ENCODE peak calls at places on chromosomes 12 and 14, in four cellular contexts. One of them, this sample, is unnamed. For H3K9me3 and H3K4me1, the result is how much of the 10 kb centered on the place peaks cover.

GRCh38 chr14:101991336-101991735 is 27.0 kb downstream of the DYNC1H1 start:
- DNase-seq in uterus: no peak
- DNase-seq in naive thymus-derived CD4-positive, alpha-beta T cell: no peak
- DNase-seq in A673: no peak
- DNase-seq in this sample: no peak

GRCh38 chr12:63826002-63826585 is 18.4 kb upstream of the SRGAP1 start:
- DNase-seq in A673: peak
- DNase-seq in naive thymus-derived CD4-positive, alpha-beta T cell: no peak
- DNase-seq in uterus: no peak
- DNase-seq in this sample: no peak

GRCh38 chr14:28754209-28754985 is 12.2 kb upstream of the FOXG1 start:
- DNase-seq in uterus: no peak
- DNase-seq in naive thymus-derived CD4-positive, alpha-beta T cell: no peak
- DNase-seq in A673: peak
- DNase-seq in this sample: no peak

GRCh38 chr12:89919241-89919906 is 210.7 kb upstream of the ATP2B1 start:
- DNase-seq in A673: no peak
- DNase-seq in naive thymus-derived CD4-positive, alpha-beta T cell: no peak
- DNase-seq in uterus: no peak
- DNase-seq in this sample: no peak

GRCh38 chr14:67963545-67963944 is 144.0 kb downstream of the RAD51B start:
- DNase-seq in A673: no peak
- DNase-seq in naive thymus-derived CD4-positive, alpha-beta T cell: no peak
- DNase-seq in uterus: no peak
- DNase-seq in this sample: no peak

GRCh38 chr12:19130224-19131019 is 889 bp downstream of the PLEKHA5 start:
- DNase-seq in A673: peak
- DNase-seq in naive thymus-derived CD4-positive, alpha-beta T cell: peak
- DNase-seq in uterus: peak
- DNase-seq in this sample: no peak

GRCh38 chr12:117552971-117553370 is 191.5 kb upstream of the NOS1 start:
- DNase-seq in uterus: no peak
- DNase-seq in A673: no peak
- DNase-seq in naive thymus-derived CD4-positive, alpha-beta T cell: no peak
- DNase-seq in this sample: no peak

GRCh38 chr14:36652542-36653201 is 9.0 kb upstream of the PAX9 start:
- DNase-seq in A673: peak
- DNase-seq in naive thymus-derived CD4-positive, alpha-beta T cell: no peak
- DNase-seq in uterus: no peak
- DNase-seq in this sample: no peak

DNA sequence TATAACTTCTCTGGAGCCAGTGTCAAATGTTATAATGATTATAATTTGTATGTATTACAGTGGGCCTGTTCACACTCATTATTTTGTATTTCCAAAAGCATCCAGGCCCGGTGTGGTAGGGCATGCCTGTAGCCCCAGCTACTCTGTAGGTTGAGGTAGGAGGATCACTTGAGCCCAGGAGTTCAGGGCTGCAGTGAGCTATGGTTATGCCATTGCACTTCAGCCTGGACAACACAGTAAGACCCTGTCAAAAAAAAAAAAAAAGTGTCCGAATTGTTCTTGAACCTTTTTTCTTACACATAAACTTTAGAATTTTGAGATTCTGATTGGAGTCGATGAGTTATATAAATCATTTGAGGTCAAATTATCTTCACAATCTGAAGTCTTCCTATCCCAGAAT is 1.0 kb downstream of the ZNF84 start:
- DNase-seq in uterus: no peak
- DNase-seq in naive thymus-derived CD4-positive, alpha-beta T cell: no peak
- DNase-seq in A673: no peak
- DNase-seq in this sample: no peak
- H3K9me3 ChIP-seq in uterus: half or more
- H3K9me3 ChIP-seq in naive thymus-derived CD4-positive, alpha-beta T cell: under half
- H3K9me3 ChIP-seq in A673: half or more
- H3K9me3 ChIP-seq in this sample: under half

GRCh38 chr14:100250732-100251465 is 12.0 kb downstream of the YY1 start:
- DNase-seq in naive thymus-derived CD4-positive, alpha-beta T cell: no peak
- DNase-seq in uterus: no peak
- DNase-seq in A673: no peak
- DNase-seq in this sample: no peak

GRCh38 chr14:100256339-100256895 is 17.5 kb downstream of the YY1 start:
- DNase-seq in uterus: no peak
- DNase-seq in A673: no peak
- DNase-seq in naive thymus-derived CD4-positive, alpha-beta T cell: no peak
- DNase-seq in this sample: no peak

GRCh38 chr14:100246809-100247428 is 8.0 kb downstream of the YY1 start:
- DNase-seq in uterus: no peak
- DNase-seq in A673: peak
- DNase-seq in naive thymus-derived CD4-positive, alpha-beta T cell: peak
- DNase-seq in this sample: no peak

DNA sequence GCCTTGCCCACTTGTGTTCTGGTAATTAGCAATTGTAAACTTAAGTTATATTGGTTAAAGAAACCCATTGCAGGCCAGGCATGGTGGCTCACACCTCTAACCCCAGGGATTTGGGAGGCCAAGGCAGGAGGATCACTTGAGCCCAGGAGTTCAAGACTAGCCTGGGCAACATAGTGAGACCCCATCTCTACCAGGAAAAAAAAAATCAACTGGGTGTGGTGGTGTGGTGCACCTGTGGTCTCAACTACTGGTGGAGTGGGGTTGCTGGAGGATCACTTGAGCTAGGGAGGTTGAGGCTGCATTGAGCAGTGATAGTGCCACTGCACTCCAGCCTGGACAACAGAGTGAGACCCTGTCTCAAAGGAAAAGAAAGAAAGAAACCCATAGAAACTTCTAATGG is 13.7 kb downstream of the YY1 start:
- DNase-seq in A673: no peak
- DNase-seq in uterus: no peak
- DNase-seq in naive thymus-derived CD4-positive, alpha-beta T cell: no peak
- DNase-seq in this sample: no peak
- H3K4me1 ChIP-seq in A673: under half
- H3K4me1 ChIP-seq in uterus: under half
- H3K4me1 ChIP-seq in naive thymus-derived CD4-positive, alpha-beta T cell: under half
- H3K4me1 ChIP-seq in this sample: under half

GRCh38 chr12:56896082-56896481 is 38.1 kb downstream of the SDR9C7 start:
- DNase-seq in A673: no peak
- DNase-seq in uterus: no peak
- DNase-seq in naive thymus-derived CD4-positive, alpha-beta T cell: no peak
- DNase-seq in this sample: no peak

GRCh38 chr12:56903374-56903773 is 30.8 kb downstream of the SDR9C7 start:
- DNase-seq in naive thymus-derived CD4-positive, alpha-beta T cell: no peak
- DNase-seq in uterus: no peak
- DNase-seq in A673: no peak
- DNase-seq in this sample: no peak

GRCh38 chr12:56897844-56898341 is 36.3 kb downstream of the SDR9C7 start:
- DNase-seq in naive thymus-derived CD4-positive, alpha-beta T cell: no peak
- DNase-seq in uterus: no peak
- DNase-seq in A673: no peak
- DNase-seq in this sample: no peak

GRCh38 chr12:56898938-56899337 is 35.3 kb downstream of the SDR9C7 start:
- DNase-seq in A673: no peak
- DNase-seq in uterus: no peak
- DNase-seq in naive thymus-derived CD4-positive, alpha-beta T cell: no peak
- DNase-seq in this sample: no peak

DNA sequence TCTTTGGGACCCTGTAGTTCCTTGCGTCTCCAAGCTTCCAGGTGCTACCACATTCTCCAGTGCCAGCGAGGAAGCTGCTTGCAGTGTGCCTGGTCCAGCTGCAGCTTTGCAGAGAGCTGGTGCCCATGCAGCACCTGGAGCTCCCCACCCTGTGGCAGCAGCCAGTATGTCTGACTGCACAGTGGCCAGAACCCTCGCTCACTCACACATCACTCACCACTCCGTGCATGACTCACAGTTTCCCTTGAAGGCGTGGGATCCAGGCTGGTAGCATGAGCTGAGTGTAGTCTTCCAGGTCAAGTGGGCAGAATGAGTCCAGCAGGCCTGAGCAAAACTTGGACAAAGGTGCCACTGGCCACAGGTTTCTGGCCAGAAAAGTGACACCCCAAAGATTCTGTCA is 33.6 kb downstream of the SDR9C7 start:
- DNase-seq in A673: no peak
- DNase-seq in uterus: no peak
- DNase-seq in naive thymus-derived CD4-positive, alpha-beta T cell: no peak
- DNase-seq in this sample: no peak
- H3K9me3 ChIP-seq in A673: under half
- H3K9me3 ChIP-seq in uterus: under half
- H3K9me3 ChIP-seq in naive thymus-derived CD4-positive, alpha-beta T cell: under half
- H3K9me3 ChIP-seq in this sample: under half

GRCh38 chr14:32710351-32711102 is 228.2 kb upstream of the NPAS3 start:
- DNase-seq in uterus: no peak
- DNase-seq in A673: no peak
- DNase-seq in naive thymus-derived CD4-positive, alpha-beta T cell: no peak
- DNase-seq in this sample: no peak

GRCh38 chr14:32708134-32708533 is 230.5 kb upstream of the NPAS3 start:
- DNase-seq in uterus: no peak
- DNase-seq in A673: no peak
- DNase-seq in naive thymus-derived CD4-positive, alpha-beta T cell: no peak
- DNase-seq in this sample: no peak

GRCh38 chr14:32703246-32703645 is 235.4 kb upstream of the NPAS3 start:
- DNase-seq in A673: no peak
- DNase-seq in naive thymus-derived CD4-positive, alpha-beta T cell: no peak
- DNase-seq in uterus: no peak
- DNase-seq in this sample: no peak

GRCh38 chr14:32709072-32709471 is 229.6 kb upstream of the NPAS3 start:
- DNase-seq in naive thymus-derived CD4-positive, alpha-beta T cell: no peak
- DNase-seq in A673: peak
- DNase-seq in uterus: peak
- DNase-seq in this sample: no peak

DNA sequence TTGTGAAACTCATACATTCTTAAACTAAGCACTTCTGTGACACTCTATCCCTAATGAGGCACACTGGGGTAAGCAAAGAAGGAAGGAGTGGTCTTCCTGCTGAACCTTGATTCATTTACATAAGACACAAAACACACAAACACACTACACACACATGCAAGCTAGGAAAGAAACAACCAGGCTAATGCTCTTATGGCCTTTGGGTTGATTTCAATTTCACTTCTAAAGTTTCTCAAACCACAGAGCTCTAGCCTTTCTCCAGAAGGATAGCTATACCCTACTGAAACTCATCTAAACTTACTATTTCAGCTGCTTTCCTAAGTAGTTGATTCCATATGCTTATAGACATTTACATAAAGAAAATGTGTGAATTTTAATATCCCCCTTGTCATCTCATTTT is 232.0 kb upstream of the NPAS3 start:
- DNase-seq in naive thymus-derived CD4-positive, alpha-beta T cell: no peak
- DNase-seq in A673: no peak
- DNase-seq in uterus: no peak
- DNase-seq in this sample: no peak
- H3K4me1 ChIP-seq in naive thymus-derived CD4-positive, alpha-beta T cell: under half
- H3K4me1 ChIP-seq in A673: under half
- H3K4me1 ChIP-seq in uterus: under half
- H3K4me1 ChIP-seq in this sample: under half

GRCh38 chr14:106807493-106807892 is 1281.1 kb downstream of the TMEM121 start:
- DNase-seq in naive thymus-derived CD4-positive, alpha-beta T cell: no peak
- DNase-seq in A673: no peak
- DNase-seq in uterus: no peak
- DNase-seq in this sample: no peak
- H3K9me3 ChIP-seq in naive thymus-derived CD4-positive, alpha-beta T cell: under half
- H3K9me3 ChIP-seq in A673: under half
- H3K9me3 ChIP-seq in uterus: under half
- H3K9me3 ChIP-seq in this sample: under half

DNA sequence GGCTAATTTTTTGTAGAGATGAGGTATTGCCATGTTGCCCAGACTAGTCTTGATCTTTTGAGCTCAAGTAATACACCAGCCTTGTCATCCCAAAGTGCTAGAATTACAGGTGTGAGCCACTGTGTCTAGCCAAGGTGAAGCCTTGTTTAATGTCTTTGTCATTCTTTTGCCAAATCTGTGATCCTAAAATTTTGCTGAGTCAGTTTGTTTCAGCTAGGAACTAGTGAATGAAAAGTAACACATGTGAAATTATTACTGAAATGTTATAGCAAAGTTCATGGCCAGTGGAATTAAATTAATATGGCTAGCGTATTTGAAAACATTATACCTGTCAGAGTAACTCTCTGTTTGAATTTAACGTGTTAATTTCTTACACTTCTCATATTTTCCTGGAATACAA is 26.5 kb upstream of the EPS8 start:
- DNase-seq in naive thymus-derived CD4-positive, alpha-beta T cell: no peak
- DNase-seq in uterus: no peak
- DNase-seq in A673: no peak
- DNase-seq in this sample: no peak
- H3K4me1 ChIP-seq in naive thymus-derived CD4-positive, alpha-beta T cell: under half
- H3K4me1 ChIP-seq in uterus: under half
- H3K4me1 ChIP-seq in A673: under half
- H3K4me1 ChIP-seq in this sample: under half

GRCh38 chr12:74896186-74896585 is 313.5 kb downstream of the KCNC2 start:
- DNase-seq in naive thymus-derived CD4-positive, alpha-beta T cell: no peak
- DNase-seq in uterus: no peak
- DNase-seq in A673: no peak
- DNase-seq in this sample: no peak

GRCh38 chr12:74892057-74892633 is 317.5 kb downstream of the KCNC2 start:
- DNase-seq in naive thymus-derived CD4-positive, alpha-beta T cell: no peak
- DNase-seq in uterus: no peak
- DNase-seq in A673: no peak
- DNase-seq in this sample: no peak

GRCh38 chr12:74900232-74900631 is 309.4 kb downstream of the KCNC2 start:
- DNase-seq in uterus: no peak
- DNase-seq in A673: no peak
- DNase-seq in naive thymus-derived CD4-positive, alpha-beta T cell: peak
- DNase-seq in this sample: no peak

GRCh38 chr12:74899031-74899829 is 310.4 kb downstream of the KCNC2 start:
- DNase-seq in A673: no peak
- DNase-seq in naive thymus-derived CD4-positive, alpha-beta T cell: no peak
- DNase-seq in uterus: no peak
- DNase-seq in this sample: no peak

DNA sequence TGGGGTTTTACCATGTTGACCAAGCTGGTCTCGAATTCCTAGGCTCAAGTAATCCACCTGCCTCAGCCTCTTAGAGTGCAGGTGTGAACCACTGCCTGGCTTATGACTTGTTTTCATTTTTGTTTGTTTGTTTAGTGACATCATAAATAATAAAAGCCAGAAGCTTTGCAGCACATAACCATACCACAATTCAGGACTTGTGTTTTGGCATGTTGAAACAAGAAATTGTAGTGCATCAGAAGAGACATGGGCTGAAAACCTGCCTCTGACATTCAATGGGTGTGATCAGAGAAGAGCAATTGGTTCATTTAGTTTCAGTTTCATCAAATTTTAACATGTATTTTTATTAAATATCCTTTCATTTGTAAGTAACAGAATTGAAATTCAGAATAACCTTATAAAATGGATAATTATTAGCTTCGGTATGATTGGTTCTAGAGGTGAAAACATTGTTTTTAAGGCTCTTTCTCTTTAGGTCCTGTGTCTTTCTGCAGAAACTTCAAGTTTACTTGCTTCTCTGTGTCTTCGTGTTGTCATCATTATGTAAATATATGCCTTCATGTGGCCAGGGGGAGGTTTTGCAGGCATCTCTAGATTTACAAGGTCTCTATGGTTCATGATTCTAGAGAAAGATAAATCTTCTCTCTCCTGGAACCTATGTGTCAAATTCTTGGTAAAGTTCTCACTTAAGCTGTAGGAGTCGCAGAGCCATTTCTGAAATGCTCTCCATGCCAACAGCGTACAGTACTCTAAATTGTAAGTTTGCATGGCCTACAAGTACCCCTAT is 312.0 kb downstream of the KCNC2 start:
- DNase-seq in uterus: no peak
- DNase-seq in naive thymus-derived CD4-positive, alpha-beta T cell: no peak
- DNase-seq in A673: no peak
- DNase-seq in this sample: no peak
- H3K9me3 ChIP-seq in uterus: under half
- H3K9me3 ChIP-seq in naive thymus-derived CD4-positive, alpha-beta T cell: under half
- H3K9me3 ChIP-seq in A673: under half
- H3K9me3 ChIP-seq in this sample: under half

GRCh38 chr12:108665608-108666202 is 32.0 kb upstream of the SELPLG start:
- DNase-seq in uterus: no peak
- DNase-seq in A673: no peak
- DNase-seq in naive thymus-derived CD4-positive, alpha-beta T cell: no peak
- DNase-seq in this sample: no peak
- H3K4me1 ChIP-seq in uterus: under half
- H3K4me1 ChIP-seq in A673: half or more
- H3K4me1 ChIP-seq in naive thymus-derived CD4-positive, alpha-beta T cell: under half
- H3K4me1 ChIP-seq in this sample: half or more